ENCODE peak calls at places on chromosomes 5 and 9, in ten cellular contexts. One of them, this sample, is unnamed.

GRCh38 chr5:157278319-157279037 is 12.6 kb downstream of the CYFIP2 start:
- DNase-seq in esophagus muscularis mucosa: no peak
- DNase-seq in NCI-H774: no peak
- DNase-seq in iris pigment epithelial cell: no peak
- DNase-seq in M059J: no peak
- DNase-seq in caudate nucleus: no peak
- DNase-seq in myocyte: no peak
- DNase-seq in activated naive CD8-positive, alpha-beta T cell treated with anti-CD3 and anti-CD28 coated beads, Interleukin-2, amount 50 U/mL, for 24 hours: no peak
- DNase-seq in stimulated activated CD8-positive, alpha-beta memory T cell treated with anti-CD3 and anti-CD28 coated beads, Interleukin-4, amount 100 ng/mL, for 24 hours: no peak
- DNase-seq in H9: no peak
- DNase-seq in this sample: no peak

GRCh38 chr9:14524881-14525515 is 168.2 kb downstream of the ZDHHC21 start:
- DNase-seq in stimulated activated CD8-positive, alpha-beta memory T cell treated with anti-CD3 and anti-CD28 coated beads, Interleukin-4, amount 100 ng/mL, for 24 hours: no peak
- DNase-seq in myocyte: no peak
- DNase-seq in esophagus muscularis mucosa: no peak
- DNase-seq in M059J: no peak
- DNase-seq in H9: no peak
- DNase-seq in activated naive CD8-positive, alpha-beta T cell treated with anti-CD3 and anti-CD28 coated beads, Interleukin-2, amount 50 U/mL, for 24 hours: no peak
- DNase-seq in NCI-H774: no peak
- DNase-seq in caudate nucleus: no peak
- DNase-seq in iris pigment epithelial cell: no peak
- DNase-seq in this sample: no peak

GRCh38 chr9:19409406-19410194 is 791 bp downstream of the ACER2 start:
- DNase-seq in H9: peak
- DNase-seq in activated naive CD8-positive, alpha-beta T cell treated with anti-CD3 and anti-CD28 coated beads, Interleukin-2, amount 50 U/mL, for 24 hours: peak
- DNase-seq in M059J: peak
- DNase-seq in esophagus muscularis mucosa: no peak
- DNase-seq in caudate nucleus: peak
- DNase-seq in myocyte: peak
- DNase-seq in stimulated activated CD8-positive, alpha-beta memory T cell treated with anti-CD3 and anti-CD28 coated beads, Interleukin-4, amount 100 ng/mL, for 24 hours: peak
- DNase-seq in iris pigment epithelial cell: no peak
- DNase-seq in NCI-H774: peak
- DNase-seq in this sample: no peak

GRCh38 chr9:93183663-93184438 is at the start of gene WNK2:
- DNase-seq in NCI-H774: peak
- DNase-seq in stimulated activated CD8-positive, alpha-beta memory T cell treated with anti-CD3 and anti-CD28 coated beads, Interleukin-4, amount 100 ng/mL, for 24 hours: peak
- DNase-seq in H9: peak
- DNase-seq in caudate nucleus: peak
- DNase-seq in iris pigment epithelial cell: no peak
- DNase-seq in myocyte: no peak
- DNase-seq in M059J: peak
- DNase-seq in esophagus muscularis mucosa: no peak
- DNase-seq in activated naive CD8-positive, alpha-beta T cell treated with anti-CD3 and anti-CD28 coated beads, Interleukin-2, amount 50 U/mL, for 24 hours: peak
- DNase-seq in this sample: no peak

GRCh38 chr9:114621975-114622609 is 11.0 kb downstream of the TMEM268 start:
- DNase-seq in esophagus muscularis mucosa: no peak
- DNase-seq in caudate nucleus: no peak
- DNase-seq in M059J: peak
- DNase-seq in stimulated activated CD8-positive, alpha-beta memory T cell treated with anti-CD3 and anti-CD28 coated beads, Interleukin-4, amount 100 ng/mL, for 24 hours: no peak
- DNase-seq in iris pigment epithelial cell: peak
- DNase-seq in NCI-H774: no peak
- DNase-seq in activated naive CD8-positive, alpha-beta T cell treated with anti-CD3 and anti-CD28 coated beads, Interleukin-2, amount 50 U/mL, for 24 hours: no peak
- DNase-seq in myocyte: peak
- DNase-seq in H9: no peak
- DNase-seq in this sample: no peak

GRCh38 chr9:2336055-2336454 is 285.5 kb upstream of the VLDLR start:
- DNase-seq in caudate nucleus: no peak
- DNase-seq in iris pigment epithelial cell: peak
- DNase-seq in stimulated activated CD8-positive, alpha-beta memory T cell treated with anti-CD3 and anti-CD28 coated beads, Interleukin-4, amount 100 ng/mL, for 24 hours: no peak
- DNase-seq in myocyte: peak
- DNase-seq in NCI-H774: peak
- DNase-seq in esophagus muscularis mucosa: no peak
- DNase-seq in M059J: peak
- DNase-seq in H9: no peak
- DNase-seq in activated naive CD8-positive, alpha-beta T cell treated with anti-CD3 and anti-CD28 coated beads, Interleukin-2, amount 50 U/mL, for 24 hours: no peak
- DNase-seq in this sample: no peak

GRCh38 chr5:177103523-177104253 is 17.0 kb downstream of the FGFR4 start:
- DNase-seq in esophagus muscularis mucosa: no peak
- DNase-seq in H9: no peak
- DNase-seq in stimulated activated CD8-positive, alpha-beta memory T cell treated with anti-CD3 and anti-CD28 coated beads, Interleukin-4, amount 100 ng/mL, for 24 hours: no peak
- DNase-seq in myocyte: peak
- DNase-seq in caudate nucleus: no peak
- DNase-seq in M059J: no peak
- DNase-seq in NCI-H774: no peak
- DNase-seq in iris pigment epithelial cell: peak
- DNase-seq in activated naive CD8-positive, alpha-beta T cell treated with anti-CD3 and anti-CD28 coated beads, Interleukin-2, amount 50 U/mL, for 24 hours: no peak
- DNase-seq in this sample: no peak

GRCh38 chr5:61662670-61663069 is 330.6 kb downstream of the ZSWIM6 start:
- DNase-seq in esophagus muscularis mucosa: no peak
- DNase-seq in myocyte: no peak
- DNase-seq in M059J: no peak
- DNase-seq in H9: no peak
- DNase-seq in activated naive CD8-positive, alpha-beta T cell treated with anti-CD3 and anti-CD28 coated beads, Interleukin-2, amount 50 U/mL, for 24 hours: no peak
- DNase-seq in NCI-H774: no peak
- DNase-seq in iris pigment epithelial cell: no peak
- DNase-seq in caudate nucleus: no peak
- DNase-seq in stimulated activated CD8-positive, alpha-beta memory T cell treated with anti-CD3 and anti-CD28 coated beads, Interleukin-4, amount 100 ng/mL, for 24 hours: no peak
- DNase-seq in this sample: no peak

GRCh38 chr5:10630126-10630525 is 66.3 kb downstream of the ANKRD33B start:
- DNase-seq in activated naive CD8-positive, alpha-beta T cell treated with anti-CD3 and anti-CD28 coated beads, Interleukin-2, amount 50 U/mL, for 24 hours: no peak
- DNase-seq in NCI-H774: no peak
- DNase-seq in H9: no peak
- DNase-seq in iris pigment epithelial cell: no peak
- DNase-seq in esophagus muscularis mucosa: no peak
- DNase-seq in caudate nucleus: no peak
- DNase-seq in myocyte: no peak
- DNase-seq in M059J: no peak
- DNase-seq in stimulated activated CD8-positive, alpha-beta memory T cell treated with anti-CD3 and anti-CD28 coated beads, Interleukin-4, amount 100 ng/mL, for 24 hours: no peak
- DNase-seq in this sample: no peak

GRCh38 chr5:149641000-149641576 is 59.8 kb downstream of the ARHGEF37 start:
- DNase-seq in M059J: peak
- DNase-seq in esophagus muscularis mucosa: no peak
- DNase-seq in caudate nucleus: no peak
- DNase-seq in myocyte: no peak
- DNase-seq in NCI-H774: no peak
- DNase-seq in activated naive CD8-positive, alpha-beta T cell treated with anti-CD3 and anti-CD28 coated beads, Interleukin-2, amount 50 U/mL, for 24 hours: no peak
- DNase-seq in iris pigment epithelial cell: peak
- DNase-seq in stimulated activated CD8-positive, alpha-beta memory T cell treated with anti-CD3 and anti-CD28 coated beads, Interleukin-4, amount 100 ng/mL, for 24 hours: no peak
- DNase-seq in H9: no peak
- DNase-seq in this sample: no peak

GRCh38 chr9:112239284-112239683 is 64.2 kb upstream of the SUSD1 start:
- DNase-seq in NCI-H774: no peak
- DNase-seq in iris pigment epithelial cell: no peak
- DNase-seq in myocyte: no peak
- DNase-seq in activated naive CD8-positive, alpha-beta T cell treated with anti-CD3 and anti-CD28 coated beads, Interleukin-2, amount 50 U/mL, for 24 hours: no peak
- DNase-seq in H9: no peak
- DNase-seq in M059J: no peak
- DNase-seq in caudate nucleus: no peak
- DNase-seq in stimulated activated CD8-positive, alpha-beta memory T cell treated with anti-CD3 and anti-CD28 coated beads, Interleukin-4, amount 100 ng/mL, for 24 hours: no peak
- DNase-seq in esophagus muscularis mucosa: no peak
- DNase-seq in this sample: no peak

GRCh38 chr5:124858612-124859011 is 112.2 kb upstream of the ZNF608 start:
- DNase-seq in myocyte: no peak
- DNase-seq in H9: no peak
- DNase-seq in M059J: no peak
- DNase-seq in activated naive CD8-positive, alpha-beta T cell treated with anti-CD3 and anti-CD28 coated beads, Interleukin-2, amount 50 U/mL, for 24 hours: no peak
- DNase-seq in iris pigment epithelial cell: no peak
- DNase-seq in esophagus muscularis mucosa: no peak
- DNase-seq in NCI-H774: no peak
- DNase-seq in caudate nucleus: no peak
- DNase-seq in stimulated activated CD8-positive, alpha-beta memory T cell treated with anti-CD3 and anti-CD28 coated beads, Interleukin-4, amount 100 ng/mL, for 24 hours: no peak
- DNase-seq in this sample: no peak

GRCh38 chr5:128271859-128272446 is 188.4 kb downstream of the SLC12A2 start:
- DNase-seq in iris pigment epithelial cell: peak
- DNase-seq in M059J: peak
- DNase-seq in activated naive CD8-positive, alpha-beta T cell treated with anti-CD3 and anti-CD28 coated beads, Interleukin-2, amount 50 U/mL, for 24 hours: no peak
- DNase-seq in H9: no peak
- DNase-seq in NCI-H774: no peak
- DNase-seq in caudate nucleus: no peak
- DNase-seq in esophagus muscularis mucosa: no peak
- DNase-seq in stimulated activated CD8-positive, alpha-beta memory T cell treated with anti-CD3 and anti-CD28 coated beads, Interleukin-4, amount 100 ng/mL, for 24 hours: no peak
- DNase-seq in myocyte: peak
- DNase-seq in this sample: no peak

GRCh38 chr5:75058986-75059508 is 6.7 kb upstream of the GCNT4 start:
- DNase-seq in esophagus muscularis mucosa: no peak
- DNase-seq in caudate nucleus: no peak
- DNase-seq in NCI-H774: no peak
- DNase-seq in M059J: no peak
- DNase-seq in stimulated activated CD8-positive, alpha-beta memory T cell treated with anti-CD3 and anti-CD28 coated beads, Interleukin-4, amount 100 ng/mL, for 24 hours: no peak
- DNase-seq in myocyte: no peak
- DNase-seq in activated naive CD8-positive, alpha-beta T cell treated with anti-CD3 and anti-CD28 coated beads, Interleukin-2, amount 50 U/mL, for 24 hours: no peak
- DNase-seq in H9: no peak
- DNase-seq in iris pigment epithelial cell: no peak
- DNase-seq in this sample: no peak

GRCh38 chr9:20304001-20304400 is 318.3 kb downstream of the MLLT3 start:
- DNase-seq in activated naive CD8-positive, alpha-beta T cell treated with anti-CD3 and anti-CD28 coated beads, Interleukin-2, amount 50 U/mL, for 24 hours: no peak
- DNase-seq in stimulated activated CD8-positive, alpha-beta memory T cell treated with anti-CD3 and anti-CD28 coated beads, Interleukin-4, amount 100 ng/mL, for 24 hours: no peak
- DNase-seq in caudate nucleus: no peak
- DNase-seq in NCI-H774: no peak
- DNase-seq in M059J: no peak
- DNase-seq in iris pigment epithelial cell: no peak
- DNase-seq in esophagus muscularis mucosa: no peak
- DNase-seq in H9: no peak
- DNase-seq in myocyte: no peak
- DNase-seq in this sample: no peak

GRCh38 chr9:86487222-86487841 is 133.1 kb upstream of the TUT7 start:
- DNase-seq in stimulated activated CD8-positive, alpha-beta memory T cell treated with anti-CD3 and anti-CD28 coated beads, Interleukin-4, amount 100 ng/mL, for 24 hours: no peak
- DNase-seq in esophagus muscularis mucosa: no peak
- DNase-seq in M059J: peak
- DNase-seq in H9: no peak
- DNase-seq in caudate nucleus: no peak
- DNase-seq in activated naive CD8-positive, alpha-beta T cell treated with anti-CD3 and anti-CD28 coated beads, Interleukin-2, amount 50 U/mL, for 24 hours: no peak
- DNase-seq in NCI-H774: peak
- DNase-seq in myocyte: peak
- DNase-seq in iris pigment epithelial cell: peak
- DNase-seq in this sample: no peak

GRCh38 chr5:122119205-122119604 is 10.1 kb upstream of the ZNF474 start:
- DNase-seq in M059J: no peak
- DNase-seq in myocyte: no peak
- DNase-seq in esophagus muscularis mucosa: no peak
- DNase-seq in H9: no peak
- DNase-seq in NCI-H774: no peak
- DNase-seq in activated naive CD8-positive, alpha-beta T cell treated with anti-CD3 and anti-CD28 coated beads, Interleukin-2, amount 50 U/mL, for 24 hours: no peak
- DNase-seq in caudate nucleus: no peak
- DNase-seq in iris pigment epithelial cell: no peak
- DNase-seq in stimulated activated CD8-positive, alpha-beta memory T cell treated with anti-CD3 and anti-CD28 coated beads, Interleukin-4, amount 100 ng/mL, for 24 hours: no peak
- DNase-seq in this sample: no peak

GRCh38 chr5:94470802-94471201 is 147.6 kb downstream of the KIAA0825 start:
- DNase-seq in stimulated activated CD8-positive, alpha-beta memory T cell treated with anti-CD3 and anti-CD28 coated beads, Interleukin-4, amount 100 ng/mL, for 24 hours: no peak
- DNase-seq in esophagus muscularis mucosa: no peak
- DNase-seq in iris pigment epithelial cell: no peak
- DNase-seq in myocyte: no peak
- DNase-seq in NCI-H774: peak
- DNase-seq in H9: no peak
- DNase-seq in caudate nucleus: no peak
- DNase-seq in activated naive CD8-positive, alpha-beta T cell treated with anti-CD3 and anti-CD28 coated beads, Interleukin-2, amount 50 U/mL, for 24 hours: no peak
- DNase-seq in M059J: no peak
- DNase-seq in this sample: no peak

GRCh38 chr5:125634242-125634835 is 788.9 kb upstream of the GRAMD2B start:
- DNase-seq in activated naive CD8-positive, alpha-beta T cell treated with anti-CD3 and anti-CD28 coated beads, Interleukin-2, amount 50 U/mL, for 24 hours: no peak
- DNase-seq in iris pigment epithelial cell: no peak
- DNase-seq in M059J: no peak
- DNase-seq in H9: no peak
- DNase-seq in stimulated activated CD8-positive, alpha-beta memory T cell treated with anti-CD3 and anti-CD28 coated beads, Interleukin-4, amount 100 ng/mL, for 24 hours: no peak
- DNase-seq in NCI-H774: peak
- DNase-seq in esophagus muscularis mucosa: no peak
- DNase-seq in myocyte: peak
- DNase-seq in caudate nucleus: no peak
- DNase-seq in this sample: no peak

GRCh38 chr5:35852084-35852734 is 4.5 kb upstream of the IL7R start:
- DNase-seq in iris pigment epithelial cell: peak
- DNase-seq in M059J: peak
- DNase-seq in myocyte: peak
- DNase-seq in H9: peak
- DNase-seq in esophagus muscularis mucosa: no peak
- DNase-seq in NCI-H774: no peak
- DNase-seq in activated naive CD8-positive, alpha-beta T cell treated with anti-CD3 and anti-CD28 coated beads, Interleukin-2, amount 50 U/mL, for 24 hours: peak
- DNase-seq in caudate nucleus: no peak
- DNase-seq in stimulated activated CD8-positive, alpha-beta memory T cell treated with anti-CD3 and anti-CD28 coated beads, Interleukin-4, amount 100 ng/mL, for 24 hours: no peak
- DNase-seq in this sample: no peak

GRCh38 chr5:172906436-172906835 is 52.8 kb upstream of the RPL26L1 start:
- DNase-seq in activated naive CD8-positive, alpha-beta T cell treated with anti-CD3 and anti-CD28 coated beads, Interleukin-2, amount 50 U/mL, for 24 hours: no peak
- DNase-seq in NCI-H774: no peak
- DNase-seq in H9: no peak
- DNase-seq in esophagus muscularis mucosa: no peak
- DNase-seq in iris pigment epithelial cell: peak
- DNase-seq in stimulated activated CD8-positive, alpha-beta memory T cell treated with anti-CD3 and anti-CD28 coated beads, Interleukin-4, amount 100 ng/mL, for 24 hours: no peak
- DNase-seq in myocyte: no peak
- DNase-seq in M059J: peak
- DNase-seq in caudate nucleus: no peak
- DNase-seq in this sample: no peak

This sample was measured in dorsolateral prefrontal cortex.